ENCODE peak calls at places on chromosomes 7 and 10, in six cellular contexts. One of them, this sample, is unnamed.

GRCh38 chr10:13483951-13484350 is 44.9 kb downstream of the BEND7 start:
- DNase-seq in NCI-H2107: no peak
- DNase-seq in SW480: no peak
- DNase-seq in caudate nucleus: no peak
- DNase-seq in adipocyte: no peak
- DNase-seq in NCI-H460: no peak
- DNase-seq in this sample: no peak

GRCh38 chr10:63667596-63667995 is 146.4 kb downstream of the REEP3 start:
- DNase-seq in NCI-H2107: no peak
- DNase-seq in SW480: no peak
- DNase-seq in caudate nucleus: no peak
- DNase-seq in adipocyte: peak
- DNase-seq in NCI-H460: no peak
- DNase-seq in this sample: no peak

GRCh38 chr10:44891721-44892120 is 19.4 kb upstream of the TMEM72 start:
- DNase-seq in NCI-H2107: no peak
- DNase-seq in SW480: no peak
- DNase-seq in caudate nucleus: no peak
- DNase-seq in adipocyte: no peak
- DNase-seq in NCI-H460: no peak
- DNase-seq in this sample: no peak

GRCh38 chr10:28281726-28282325 is 21.0 kb downstream of the MPP7 start:
- DNase-seq in NCI-H2107: no peak
- DNase-seq in SW480: no peak
- DNase-seq in caudate nucleus: no peak
- DNase-seq in adipocyte: no peak
- DNase-seq in NCI-H460: no peak
- DNase-seq in this sample: no peak

GRCh38 chr7:437293-438280 is 82.1 kb downstream of the PDGFA start:
- DNase-seq in NCI-H2107: no peak
- DNase-seq in SW480: peak
- DNase-seq in caudate nucleus: no peak
- DNase-seq in adipocyte: no peak
- DNase-seq in NCI-H460: no peak
- DNase-seq in this sample: no peak

GRCh38 chr10:1153253-1153763 is 97.1 kb downstream of the WDR37 start:
- DNase-seq in NCI-H2107: no peak
- DNase-seq in SW480: no peak
- DNase-seq in caudate nucleus: no peak
- DNase-seq in adipocyte: no peak
- DNase-seq in NCI-H460: no peak
- DNase-seq in this sample: peak

GRCh38 chr10:115654961-115655360 is 561.8 kb downstream of the ATRNL1 start:
- DNase-seq in NCI-H2107: no peak
- DNase-seq in SW480: no peak
- DNase-seq in caudate nucleus: no peak
- DNase-seq in adipocyte: no peak
- DNase-seq in NCI-H460: no peak
- DNase-seq in this sample: no peak

GRCh38 chr7:15687645-15688025 is 1.2 kb upstream of the MEOX2 start:
- DNase-seq in NCI-H2107: no peak
- DNase-seq in SW480: no peak
- DNase-seq in caudate nucleus: no peak
- DNase-seq in adipocyte: no peak
- DNase-seq in NCI-H460: no peak
- DNase-seq in this sample: peak

GRCh38 chr10:14588084-14588937 is 186.4 kb downstream of the FAM107B start:
- DNase-seq in NCI-H2107: no peak
- DNase-seq in SW480: peak
- DNase-seq in caudate nucleus: no peak
- DNase-seq in adipocyte: peak
- DNase-seq in NCI-H460: peak
- DNase-seq in this sample: no peak

This sample was measured in heart left ventricle.